ENCODE peak calls at places on chromosomes 1 and 21, in four cellular contexts. One of them, this sample, is unnamed. For H3K36me3 and H3K4me1, the result is how much of the 10 kb centered on the place peaks cover.

GRCh38 chr21:27129215-27129614 is 162.3 kb upstream of the ADAMTS5 start:
- DNase-seq in testis: no peak
- DNase-seq in body of pancreas: no peak
- DNase-seq in breast epithelium: no peak
- DNase-seq in this sample: no peak

GRCh38 chr1:67830928-67831596 is 2.2 kb downstream of the GNG12 start:
- DNase-seq in testis: no peak
- DNase-seq in body of pancreas: no peak
- DNase-seq in breast epithelium: no peak
- DNase-seq in this sample: no peak

GRCh38 chr21:25080706-25081495 is 526.4 kb downstream of the MRPL39 start:
- DNase-seq in testis: no peak
- DNase-seq in body of pancreas: no peak
- DNase-seq in breast epithelium: no peak
- DNase-seq in this sample: no peak

GRCh38 chr1:201334325-201335173 is 42.9 kb downstream of the TNNT2 start:
- DNase-seq in testis: no peak
- DNase-seq in body of pancreas: no peak
- DNase-seq in breast epithelium: no peak
- DNase-seq in this sample: no peak

GRCh38 chr1:109816975-109817535 is 53.3 kb upstream of the EPS8L3 start:
- DNase-seq in testis: no peak
- DNase-seq in body of pancreas: no peak
- DNase-seq in breast epithelium: no peak
- DNase-seq in this sample: no peak

GRCh38 chr1:245546875-245547274 is 392.1 kb downstream of the KIF26B start:
- DNase-seq in testis: peak
- DNase-seq in body of pancreas: peak
- DNase-seq in breast epithelium: no peak
- DNase-seq in this sample: no peak

GRCh38 chr1:203289281-203289981 is 15.9 kb upstream of the BTG2 start:
- DNase-seq in testis: peak
- DNase-seq in body of pancreas: peak
- DNase-seq in breast epithelium: no peak
- DNase-seq in this sample: no peak

GRCh38 chr1:241250465-241250864 is 106.5 kb downstream of the RGS7 start:
- DNase-seq in testis: no peak
- DNase-seq in body of pancreas: no peak
- DNase-seq in breast epithelium: no peak
- DNase-seq in this sample: no peak

GRCh38 chr1:201185527-201186128 is 5.0 kb upstream of the IGFN1 start:
- DNase-seq in testis: no peak
- DNase-seq in body of pancreas: no peak
- DNase-seq in breast epithelium: no peak
- DNase-seq in this sample: no peak

GRCh38 chr1:44025816-44026215 is 5.4 kb downstream of the SLC6A9 start:
- DNase-seq in testis: no peak
- DNase-seq in body of pancreas: no peak
- DNase-seq in breast epithelium: no peak
- DNase-seq in this sample: no peak

GRCh38 chr1:57204942-57205787 is 218.7 kb downstream of the DAB1 start:
- DNase-seq in testis: no peak
- DNase-seq in body of pancreas: no peak
- DNase-seq in breast epithelium: no peak
- DNase-seq in this sample: no peak

GRCh38 chr1:59384443-59384842 is 87.5 kb downstream of the FGGY start:
- DNase-seq in testis: no peak
- DNase-seq in body of pancreas: no peak
- DNase-seq in breast epithelium: no peak
- DNase-seq in this sample: no peak

GRCh38 chr1:212260557-212261342 is 24.5 kb upstream of the PPP2R5A start:
- DNase-seq in testis: no peak
- DNase-seq in body of pancreas: peak
- DNase-seq in breast epithelium: peak
- DNase-seq in this sample: no peak

GRCh38 chr1:22208265-22208972 is 65.5 kb upstream of the WNT4 start:
- DNase-seq in testis: no peak
- DNase-seq in body of pancreas: no peak
- DNase-seq in breast epithelium: no peak
- DNase-seq in this sample: no peak

GRCh38 chr21:45082715-45083114 is 8.3 kb downstream of the ADARB1 start:
- DNase-seq in testis: no peak
- DNase-seq in body of pancreas: no peak
- DNase-seq in breast epithelium: no peak
- DNase-seq in this sample: no peak

GRCh38 chr21:45954271-45954670 is 27.3 kb upstream of the COL6A1 start:
- DNase-seq in testis: no peak
- DNase-seq in body of pancreas: no peak
- DNase-seq in breast epithelium: no peak
- DNase-seq in this sample: no peak

GRCh38 chr1:31101147-31101502 is 35.6 kb upstream of the PUM1 start:
- DNase-seq in testis: no peak
- DNase-seq in body of pancreas: no peak
- DNase-seq in breast epithelium: no peak
- DNase-seq in this sample: no peak

GRCh38 chr21:28754127-28754611 is 238.5 kb downstream of the LTN1 start:
- DNase-seq in testis: no peak
- DNase-seq in body of pancreas: peak
- DNase-seq in breast epithelium: no peak
- DNase-seq in this sample: peak

GRCh38 chr1:247558275-247558674 is 9.3 kb downstream of the GCSAML start:
- DNase-seq in testis: no peak
- DNase-seq in body of pancreas: no peak
- DNase-seq in breast epithelium: no peak
- DNase-seq in this sample: no peak

GRCh38 chr1:21801100-21801499 is 11.0 kb upstream of the LDLRAD2 start:
- DNase-seq in testis: no peak
- DNase-seq in body of pancreas: no peak
- DNase-seq in breast epithelium: no peak
- DNase-seq in this sample: no peak

GRCh38 chr1:112034277-112034676 is 44.8 kb upstream of the KCND3 start:
- DNase-seq in testis: no peak
- DNase-seq in body of pancreas: no peak
- DNase-seq in breast epithelium: no peak
- DNase-seq in this sample: no peak

GRCh38 chr1:222107975-222108374 is 366.1 kb upstream of the DUSP10 start:
- DNase-seq in testis: no peak
- DNase-seq in body of pancreas: no peak
- DNase-seq in breast epithelium: no peak
- DNase-seq in this sample: no peak

GRCh38 chr1:18580087-18580486 is 50.6 kb upstream of the PAX7 start:
- DNase-seq in testis: no peak
- DNase-seq in body of pancreas: no peak
- DNase-seq in breast epithelium: no peak
- DNase-seq in this sample: no peak

GRCh38 chr1:91201174-91201573 is 179.3 kb upstream of the ZNF644 start:
- DNase-seq in testis: no peak
- DNase-seq in body of pancreas: no peak
- DNase-seq in breast epithelium: no peak
- DNase-seq in this sample: no peak

GRCh38 chr1:219999821-220000220 is 46.5 kb downstream of the EPRS1 start:
- DNase-seq in testis: no peak
- DNase-seq in body of pancreas: no peak
- DNase-seq in breast epithelium: no peak
- DNase-seq in this sample: no peak
- H3K36me3 ChIP-seq in testis: under half
- H3K36me3 ChIP-seq in body of pancreas: under half
- H3K36me3 ChIP-seq in breast epithelium: under half
- H3K36me3 ChIP-seq in this sample: under half

GRCh38 chr1:116330342-116330652 is 42.7 kb upstream of the ATP1A1 start:
- DNase-seq in testis: no peak
- DNase-seq in body of pancreas: peak
- DNase-seq in breast epithelium: no peak
- DNase-seq in this sample: peak
- H3K4me1 ChIP-seq in testis: under half
- H3K4me1 ChIP-seq in body of pancreas: half or more
- H3K4me1 ChIP-seq in breast epithelium: under half
- H3K4me1 ChIP-seq in this sample: under half

GRCh38 chr1:117059678-117060440 is at the start of gene TTF2:
- DNase-seq in testis: peak
- DNase-seq in body of pancreas: peak
- DNase-seq in breast epithelium: peak
- DNase-seq in this sample: peak
- TF ChIP-seq POLR2A in testis: no peak
- TF ChIP-seq POLR2A in body of pancreas: peak
- TF ChIP-seq POLR2A in breast epithelium: no peak
- TF ChIP-seq POLR2A in this sample: peak

GRCh38 chr1:46689326-46689725 is 17.7 kb downstream of the TEX38 start:
- DNase-seq in testis: no peak
- DNase-seq in body of pancreas: no peak
- DNase-seq in breast epithelium: no peak
- DNase-seq in this sample: no peak
- H3K36me3 ChIP-seq in testis: under half
- H3K36me3 ChIP-seq in body of pancreas: under half
- H3K36me3 ChIP-seq in breast epithelium: under half
- H3K36me3 ChIP-seq in this sample: under half